ENCODE peak calls at places on chromosomes 11 and 22, in five cellular contexts. R is neuronal stem cell, O is H9, W is H1, U is mesenchymal stem cell. X is an unnamed sample.

GRCh38 chr22:34319346-34319745 is 399.1 kb upstream of the LARGE1 start:
- DNase-seq in O (no peak), U (no peak), R (no peak), W (no peak), X (no peak)

GRCh38 chr11:125123947-125124633 is 12.7 kb upstream of the TMEM218 start:
- DNase-seq in U (peak), W (no peak), O (peak), R (no peak), X (peak)

GRCh38 chr11:69637601-69637955 is 3.4 kb upstream of the CCND1 start:
- DNase-seq in U (no peak), W (no peak), O (peak), R (no peak), X (no peak)

GRCh38 chr11:27319065-27319464 is 44.0 kb downstream of the CCDC34 start:
- DNase-seq in O (no peak), U (peak), R (no peak), W (no peak), X (no peak)

GRCh38 chr11:128506999-128507591 is 80.3 kb downstream of the ETS1 start:
- DNase-seq in W (no peak), R (no peak), O (no peak), U (peak), X (no peak)

GRCh38 chr11:19832166-19832750 is 119.6 kb downstream of the NAV2 start:
- DNase-seq in O (no peak), R (no peak), W (no peak), U (no peak), X (no peak)

GRCh38 chr11:293293-293851 is 4.4 kb downstream of the PGGHG start:
- DNase-seq in O (no peak), W (no peak), U (no peak), R (no peak), X (no peak)

GRCh38 chr11:15937601-15938361 is 418.6 kb downstream of the SOX6 start:
- DNase-seq in O (peak), R (no peak), U (no peak), W (no peak), X (no peak)

GRCh38 chr11:77602385-77603105 is 12.8 kb downstream of the AQP11 start:
- DNase-seq in O (no peak), W (no peak), R (no peak), U (peak), X (peak)

GRCh38 chr11:69355346-69355940 is 61.5 kb downstream of the MYEOV start:
- DNase-seq in U (no peak), R (no peak), O (peak), W (no peak), X (no peak)

GRCh38 chr11:34243620-34244493 is 114.0 kb downstream of the ABTB2 start:
- DNase-seq in U (peak), W (no peak), R (no peak), O (no peak), X (peak)

GRCh38 chr11:10885703-10886363 is 28.0 kb upstream of the ZBED5 start:
- DNase-seq in O (no peak), U (peak), R (no peak), W (no peak), X (no peak)

GRCh38 chr11:46999217-46999616 is 62.7 kb downstream of the CSTPP1 start:
- DNase-seq in O (no peak), U (no peak), W (no peak), R (no peak), X (no peak)

GRCh38 chr22:37088108-37088605 is 21.4 kb downstream of the TMPRSS6 start:
- DNase-seq in R (no peak), U (no peak), O (no peak), W (no peak), X (peak)

GRCh38 chr22:37221424-37222336 is 9.4 kb upstream of the SSTR3 start:
- DNase-seq in O (no peak), U (no peak), R (no peak), W (no peak), X (no peak)

GRCh38 chr11:83682645-83682973 is 396.4 kb upstream of the CCDC90B start:
- DNase-seq in O (no peak), U (no peak), W (no peak), R (no peak), X (no peak)

GRCh38 chr22:19843857-19844422 is 10.7 kb downstream of the GNB1L start:
- DNase-seq in O (no peak), W (no peak), R (no peak), U (no peak), X (no peak)

GRCh38 chr11:126748097-126748756 is 252.3 kb downstream of the KIRREL3 start:
- DNase-seq in O (no peak), W (no peak), U (no peak), R (no peak), X (no peak)

GRCh38 chr11:128814856-128815705 is 52.0 kb downstream of the KCNJ1 start:
- DNase-seq in U (peak), O (peak), R (peak), W (peak), X (peak)

GRCh38 chr22:26890870-26891269 is 233.5 kb downstream of the MIAT start:
- DNase-seq in R (no peak), W (no peak), U (no peak), O (no peak), X (no peak)

GRCh38 chr22:38715176-38715764 is 9.5 kb downstream of the GTPBP1 start:
- DNase-seq in U (no peak), O (no peak), R (no peak), W (no peak), X (no peak)

GRCh38 chr11:60792521-60792920 is 7.4 kb downstream of the MS4A10 start:
- DNase-seq in U (no peak), O (no peak), W (no peak), R (no peak), X (no peak)

GRCh38 chr11:67298786-67299185 is 4.5 kb upstream of the SSH3 start:
- DNase-seq in O (no peak), R (no peak), W (no peak), U (no peak), X (no peak)

GRCh38 chr11:112162761-112163669 is 879 bp downstream of the IL18 start:
- DNase-seq in U (no peak), O (no peak), W (no peak), R (no peak), X (no peak)

GRCh38 chr11:101563166-101563565 is 20.6 kb downstream of the TRPC6 start:
- DNase-seq in R (no peak), U (no peak), O (no peak), W (no peak), X (peak)

GRCh38 chr11:44611687-44612437 is 46.4 kb downstream of the CD82 start:
- DNase-seq in O (no peak), U (no peak), R (no peak), W (no peak), X (peak)

GRCh38 chr11:11171854-11172253 is 181.2 kb downstream of the CSNK2A3 start:
- DNase-seq in U (peak), W (no peak), O (no peak), R (no peak), X (no peak)

GRCh38 chr11:28969832-28970231 is 861.6 kb downstream of the METTL15 start:
- DNase-seq in W (no peak), R (no peak), U (no peak), O (no peak), X (no peak)

GRCh38 chr11:12460441-12460840 is 83.1 kb downstream of the PARVA start:
- DNase-seq in O (no peak), R (no peak), U (peak), W (no peak), X (no peak)

GRCh38 chr11:103491777-103492176 is 382.6 kb downstream of the DYNC2H1 start:
- DNase-seq in R (no peak), O (peak), U (no peak), W (peak), X (peak)

GRCh38 chr11:123472236-123472935 is 42.3 kb downstream of the GRAMD1B start:
- DNase-seq in W (no peak), O (no peak), U (no peak), R (no peak), X (no peak)

GRCh38 chr11:105870521-105871113 is 151.4 kb downstream of the MSANTD4 start:
- DNase-seq in U (no peak), O (no peak), W (no peak), R (no peak), X (no peak)

GRCh38 chr11:34656062-34656720 is 35.3 kb downstream of the EHF start:
- DNase-seq in O (no peak), W (no peak), R (no peak), U (peak), X (no peak)

GRCh38 chr22:42356547-42356946 is 75.7 kb downstream of the NFAM1 start:
- DNase-seq in O (no peak), U (no peak), W (no peak), R (no peak), X (no peak)

GRCh38 chr11:32068134-32068533 is 22.7 kb upstream of the RCN1 start:
- DNase-seq in U (peak), R (no peak), W (no peak), O (no peak), X (peak)

GRCh38 chr22:26535499-26535898 is 23.2 kb upstream of the TFIP11 start:
- DNase-seq in U (no peak), O (no peak), W (no peak), R (no peak), X (no peak)

GRCh38 chr11:3148990-3149851 is 15.9 kb downstream of the OSBPL5 start:
- DNase-seq in R (no peak), W (no peak), O (no peak), U (no peak), X (no peak)

GRCh38 chr11:3148255-3148989 is 16.7 kb downstream of the OSBPL5 start:
- DNase-seq in U (no peak), O (no peak), R (no peak), W (no peak), X (no peak)

GRCh38 chr11:3147257-3147619 is 17.9 kb downstream of the OSBPL5 start:
- DNase-seq in U (no peak), R (no peak), O (no peak), W (no peak), X (no peak)

GRCh38 chr11:3146612-3147256 is 18.4 kb downstream of the OSBPL5 start:
- DNase-seq in R (no peak), W (no peak), O (no peak), U (peak), X (no peak)

DNA sequence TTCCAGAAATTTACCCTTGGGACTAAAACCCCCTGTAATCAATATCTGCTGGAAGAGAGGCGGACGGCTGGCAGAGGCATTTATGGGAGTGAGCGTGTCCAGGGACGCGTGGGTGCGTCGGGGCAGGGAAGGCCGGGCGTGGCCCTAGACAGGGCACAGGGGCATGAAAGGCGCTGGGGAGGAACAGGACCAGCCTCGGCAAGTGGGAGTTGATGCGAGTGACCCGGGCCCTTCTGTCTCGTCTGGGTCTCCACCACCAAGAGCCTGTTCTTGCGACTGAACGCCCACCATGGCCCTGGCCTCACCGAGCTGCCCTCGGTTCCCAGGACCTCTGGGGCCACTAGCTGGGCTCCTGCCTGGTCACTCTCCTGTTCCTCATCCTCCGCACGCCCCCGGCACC is 17.5 kb downstream of the OSBPL5 start:
- DNase-seq in O (no peak), W (no peak), U (no peak), R (no peak), X (no peak)
- H2BK12ac ChIP-seq in O (no peak), W (no peak), U (no peak), R (no peak), X (no peak)

DNA sequence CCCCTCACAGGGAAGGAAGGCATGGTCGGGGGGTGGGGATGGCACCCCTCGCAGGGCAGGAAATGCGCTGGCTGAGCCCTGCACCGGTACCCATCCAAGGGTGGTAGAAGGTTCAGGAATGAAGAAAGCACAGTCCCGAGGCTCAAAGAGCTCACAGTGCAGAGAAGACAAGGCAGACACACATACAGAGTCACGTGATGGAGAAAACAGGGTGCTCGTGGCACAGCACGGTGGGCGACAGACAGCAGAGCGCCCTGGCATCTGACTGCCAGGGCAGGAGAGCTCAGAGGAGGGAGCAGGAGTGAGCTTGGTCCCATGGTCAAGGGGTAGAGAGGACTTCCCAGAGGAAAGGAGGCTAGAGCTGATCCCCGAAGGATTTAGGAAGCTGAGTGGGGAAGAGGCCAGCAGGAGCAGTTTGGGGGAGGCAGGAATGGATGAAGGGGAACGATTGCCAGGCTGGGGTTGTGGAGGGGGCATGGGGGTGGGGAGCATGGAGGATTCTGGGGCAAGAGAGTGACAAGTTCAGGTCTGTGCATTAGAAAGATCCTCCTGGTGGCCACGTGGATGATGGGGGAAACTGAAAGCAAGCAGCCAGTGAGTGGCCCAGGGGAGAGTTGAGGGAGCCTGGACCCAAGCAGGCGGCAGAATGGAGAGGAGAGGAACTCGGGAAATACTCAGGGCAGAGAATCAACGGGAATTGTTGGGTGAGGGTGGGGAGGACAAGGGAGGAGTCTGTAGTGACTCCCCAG is 43.9 kb downstream of the PDE2A start:
- DNase-seq in W (no peak), U (no peak), R (no peak), O (no peak), X (no peak)
- H3K27ac ChIP-seq in W (no peak), U (no peak), R (no peak), O (no peak), X (no peak)

DNA sequence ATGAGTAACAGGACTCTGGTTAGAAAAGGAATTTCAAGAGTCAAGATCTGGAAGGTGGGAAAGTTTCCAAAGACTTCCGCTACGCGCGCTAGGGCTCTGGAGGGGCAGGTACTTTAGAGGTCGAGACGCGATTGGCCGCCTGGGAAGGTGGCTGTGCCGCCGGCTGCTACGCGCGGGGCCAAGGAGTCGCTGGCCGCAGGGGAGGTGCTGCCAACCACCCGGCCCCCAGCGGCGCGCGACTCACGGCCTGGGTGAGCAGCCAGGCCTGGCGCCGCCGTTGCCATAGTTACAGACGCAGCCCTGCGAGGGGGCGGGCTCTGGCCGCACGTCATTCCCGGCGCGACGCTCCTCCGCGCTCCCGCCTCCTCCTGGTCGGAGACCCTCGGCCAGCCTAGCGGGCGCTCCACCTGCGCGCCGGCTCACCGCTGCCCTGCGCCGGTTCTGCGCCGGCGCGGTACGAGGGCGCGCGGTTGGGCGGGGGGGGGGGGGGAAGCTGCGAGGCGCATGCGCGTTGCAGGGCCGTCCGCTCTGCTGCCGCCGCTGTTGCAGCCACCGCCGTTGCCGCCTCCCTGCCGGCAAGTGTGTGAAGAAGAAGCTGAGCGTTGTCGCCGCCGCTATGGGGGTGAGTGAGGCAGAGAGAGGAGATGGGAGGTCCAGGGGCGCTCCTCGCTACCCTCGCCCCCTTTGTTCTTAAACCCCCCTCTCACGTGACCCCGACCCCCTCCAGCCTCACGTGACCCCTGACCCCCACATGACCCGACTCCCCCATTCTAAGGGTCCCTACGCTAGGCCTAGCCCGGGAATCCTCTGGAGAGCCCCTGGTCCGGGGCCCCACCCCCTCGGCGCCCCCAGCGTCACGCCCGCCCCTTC is at the start of gene NAA40:
- DNase-seq in O (peak), R (peak), W (peak), U (peak), X (peak)
- H4K91ac ChIP-seq in O (no peak), R (no peak), W (peak), U (peak), X (peak)

DNA sequence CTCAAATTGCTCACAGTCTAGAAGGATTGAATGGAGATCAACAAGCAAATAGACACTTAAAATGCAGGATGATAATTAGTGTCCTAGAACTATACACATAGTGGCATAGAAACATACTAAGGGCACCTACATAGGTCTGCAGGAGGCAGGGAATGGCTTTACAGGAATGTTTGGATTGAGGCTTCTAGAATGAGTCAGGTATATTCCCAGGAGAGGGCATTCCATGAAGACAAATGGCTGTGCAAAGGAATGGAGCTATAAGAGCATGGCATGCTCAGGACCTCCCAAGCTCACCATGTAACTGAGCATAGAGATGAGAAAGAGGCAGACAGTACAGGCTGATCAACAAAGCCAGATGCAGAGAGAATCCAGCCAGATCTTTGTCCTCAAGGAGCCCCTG is 211.2 kb upstream of the MTNR1B start:
- DNase-seq in W (no peak), O (no peak), U (no peak), R (no peak), X (peak)
- H2BK12ac ChIP-seq in W (no peak), O (no peak), U (no peak), R (no peak), X (no peak)

DNA sequence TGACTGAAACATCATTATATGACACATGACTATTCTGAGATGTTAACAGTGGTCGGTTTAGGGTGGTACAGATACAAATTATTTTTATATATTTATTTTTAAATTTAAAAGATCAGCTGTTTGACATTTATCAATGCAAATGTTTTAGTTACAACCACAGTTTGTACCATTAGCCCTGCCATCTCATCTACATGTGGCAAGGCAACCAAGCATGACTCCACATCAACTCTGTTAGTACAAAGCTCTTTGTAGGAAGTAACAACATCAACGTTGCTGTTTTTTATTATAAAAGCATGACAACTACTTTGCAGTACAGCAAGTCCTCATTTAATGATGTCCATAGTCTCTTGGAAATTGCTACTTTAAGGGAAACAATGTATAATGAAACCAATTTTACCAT is 40.8 kb downstream of the ENTHD1 start:
- DNase-seq in W (no peak), O (no peak), R (no peak), U (no peak), X (no peak)
- H3K27ac ChIP-seq in W (no peak), O (no peak), R (no peak), U (no peak), X (no peak)